ENCODE peak calls at places on chromosomes 12 and 14, in eight cellular contexts. N, F, S, O, L, K, B and C are unnamed samples.

GRCh38 chr14:92968291-92969020 is 45.5 kb downstream of the CHGA start:
- DNase-seq in B (no peak), N (no peak), S (no peak), K (no peak), O (no peak), F (no peak), L (no peak), C (no peak)

GRCh38 chr12:27284751-27285150 is 40.7 kb downstream of the STK38L start:
- DNase-seq in O (no peak), S (no peak), L (peak), N (no peak), B (no peak), K (no peak), F (peak), C (no peak)

GRCh38 chr12:68400231-68400829 is 68.2 kb upstream of the MDM1 start:
- DNase-seq in N (no peak), F (no peak), B (no peak), O (no peak), S (peak), L (no peak), K (no peak), C (no peak)

GRCh38 chr14:99560946-99561683 is 42.9 kb downstream of the CCDC85C start:
- DNase-seq in F (no peak), N (no peak), O (no peak), S (no peak), K (no peak), B (peak), L (no peak), C (peak)

GRCh38 chr14:100297320-100298300 is 8.6 kb downstream of the SLC25A29 start:
- DNase-seq in K (peak), B (peak), S (no peak), F (peak), O (no peak), N (no peak), L (peak), C (no peak)

GRCh38 chr14:33844118-33844517 is 106.8 kb downstream of the EGLN3 start:
- DNase-seq in L (no peak), K (no peak), N (no peak), B (no peak), S (no peak), F (no peak), O (no peak), C (no peak)

GRCh38 chr14:31228533-31228932 is 20.9 kb upstream of the HECTD1 start:
- DNase-seq in L (peak), S (no peak), F (no peak), B (no peak), N (no peak), O (no peak), K (no peak), C (peak)

GRCh38 chr12:72214163-72214562 is 58.0 kb upstream of the TRHDE start:
- DNase-seq in L (no peak), O (no peak), N (no peak), F (no peak), K (no peak), B (no peak), S (no peak), C (no peak)

GRCh38 chr14:24958271-24958670 is 91.7 kb downstream of the STXBP6 start:
- DNase-seq in L (no peak), K (no peak), O (no peak), N (no peak), B (no peak), S (no peak), F (no peak), C (no peak)

GRCh38 chr14:102221026-102221425 is 81.3 kb downstream of the WDR20 start:
- DNase-seq in F (peak), K (no peak), O (no peak), L (peak), N (no peak), B (no peak), S (no peak), C (no peak)

GRCh38 chr12:122090759-122091535 is 12.4 kb downstream of the MLXIP start:
- DNase-seq in K (no peak), F (peak), B (no peak), L (peak), N (no peak), S (no peak), O (no peak), C (no peak)

GRCh38 chr14:102900631-102901571 is 21.6 kb upstream of the AMN start:
- DNase-seq in B (no peak), N (no peak), O (no peak), K (no peak), S (no peak), F (no peak), L (no peak), C (no peak)